ENCODE peak calls at places on chromosomes 1 and 21, in four cellular contexts. One of them, this sample, is unnamed.

GRCh38 chr1:77489910-77490309 is 192.5 kb downstream of the ZZZ3 start:
- DNase-seq in cardiac fibroblast: peak
- DNase-seq in CD8-positive, alpha-beta T cell: no peak
- DNase-seq in pancreas: no peak
- DNase-seq in this sample: no peak

GRCh38 chr1:58358311-58358710 is 188.2 kb downstream of the OMA1 start:
- DNase-seq in pancreas: no peak
- DNase-seq in CD8-positive, alpha-beta T cell: no peak
- DNase-seq in cardiac fibroblast: peak
- DNase-seq in this sample: peak

GRCh38 chr1:53508056-53508990 is 49.1 kb downstream of the DMRTB1 start:
- DNase-seq in cardiac fibroblast: no peak
- DNase-seq in pancreas: no peak
- DNase-seq in CD8-positive, alpha-beta T cell: no peak
- DNase-seq in this sample: no peak

GRCh38 chr1:166485620-166486019 is 318.8 kb upstream of the FAM78B start:
- DNase-seq in cardiac fibroblast: no peak
- DNase-seq in CD8-positive, alpha-beta T cell: no peak
- DNase-seq in pancreas: no peak
- DNase-seq in this sample: no peak

GRCh38 chr21:15204140-15204774 is 139.5 kb upstream of the NRIP1 start:
- DNase-seq in cardiac fibroblast: no peak
- DNase-seq in pancreas: no peak
- DNase-seq in CD8-positive, alpha-beta T cell: no peak
- DNase-seq in this sample: no peak

GRCh38 chr1:99397029-99397428 is 132.7 kb downstream of the PLPPR4 start:
- DNase-seq in cardiac fibroblast: peak
- DNase-seq in pancreas: no peak
- DNase-seq in CD8-positive, alpha-beta T cell: no peak
- DNase-seq in this sample: no peak

GRCh38 chr1:184945034-184945433 is 29.3 kb downstream of the NIBAN1 start:
- DNase-seq in pancreas: no peak
- DNase-seq in CD8-positive, alpha-beta T cell: no peak
- DNase-seq in cardiac fibroblast: peak
- DNase-seq in this sample: no peak

GRCh38 chr1:21378705-21379494 is 61.0 kb upstream of the NBPF3 start:
- DNase-seq in CD8-positive, alpha-beta T cell: no peak
- DNase-seq in cardiac fibroblast: no peak
- DNase-seq in pancreas: no peak
- DNase-seq in this sample: peak

GRCh38 chr1:111402083-111402482 is 25.5 kb downstream of the OVGP1 start:
- DNase-seq in cardiac fibroblast: no peak
- DNase-seq in CD8-positive, alpha-beta T cell: no peak
- DNase-seq in pancreas: no peak
- DNase-seq in this sample: no peak

GRCh38 chr1:18141661-18142060 is 34.1 kb downstream of the IGSF21 start:
- DNase-seq in CD8-positive, alpha-beta T cell: no peak
- DNase-seq in cardiac fibroblast: no peak
- DNase-seq in pancreas: no peak
- DNase-seq in this sample: no peak

GRCh38 chr1:64006276-64007051 is 197.0 kb upstream of the UBE2U start:
- DNase-seq in CD8-positive, alpha-beta T cell: no peak
- DNase-seq in cardiac fibroblast: peak
- DNase-seq in pancreas: peak
- DNase-seq in this sample: peak

GRCh38 chr1:50368179-50369007 is 54.9 kb downstream of the DMRTA2 start:
- DNase-seq in pancreas: peak
- DNase-seq in cardiac fibroblast: peak
- DNase-seq in CD8-positive, alpha-beta T cell: peak
- DNase-seq in this sample: no peak

GRCh38 chr1:47699492-47700220 is 261.8 kb downstream of the FOXD2 start:
- DNase-seq in pancreas: no peak
- DNase-seq in cardiac fibroblast: peak
- DNase-seq in CD8-positive, alpha-beta T cell: no peak
- DNase-seq in this sample: no peak

GRCh38 chr1:116877369-116877768 is 32.3 kb upstream of the PTGFRN start:
- DNase-seq in CD8-positive, alpha-beta T cell: no peak
- DNase-seq in cardiac fibroblast: peak
- DNase-seq in pancreas: no peak
- DNase-seq in this sample: no peak

GRCh38 chr1:152884966-152885624 is 7.0 kb downstream of the SMCP start:
- DNase-seq in cardiac fibroblast: no peak
- DNase-seq in CD8-positive, alpha-beta T cell: no peak
- DNase-seq in pancreas: no peak
- DNase-seq in this sample: no peak

GRCh38 chr1:115977481-115978258 is 1.4 kb downstream of the SLC22A15 start:
- DNase-seq in pancreas: no peak
- DNase-seq in cardiac fibroblast: peak
- DNase-seq in CD8-positive, alpha-beta T cell: no peak
- DNase-seq in this sample: peak

GRCh38 chr1:202283379-202283844 is 58.3 kb downstream of the UBE2T start:
- DNase-seq in CD8-positive, alpha-beta T cell: no peak
- DNase-seq in pancreas: no peak
- DNase-seq in cardiac fibroblast: peak
- DNase-seq in this sample: peak

GRCh38 chr21:35622612-35623011 is 437.7 kb downstream of the SETD4 start:
- DNase-seq in cardiac fibroblast: no peak
- DNase-seq in pancreas: no peak
- DNase-seq in CD8-positive, alpha-beta T cell: no peak
- DNase-seq in this sample: no peak

GRCh38 chr1:114286179-114286578 is 132.5 kb upstream of the SYT6 start:
- DNase-seq in cardiac fibroblast: peak
- DNase-seq in pancreas: no peak
- DNase-seq in CD8-positive, alpha-beta T cell: no peak
- DNase-seq in this sample: no peak

GRCh38 chr1:206979379-206980043 is 9.3 kb upstream of the FCAMR start:
- DNase-seq in cardiac fibroblast: peak
- DNase-seq in pancreas: no peak
- DNase-seq in CD8-positive, alpha-beta T cell: no peak
- DNase-seq in this sample: no peak

GRCh38 chr1:79478160-79478559 is 471.6 kb upstream of the ADGRL4 start:
- DNase-seq in pancreas: no peak
- DNase-seq in CD8-positive, alpha-beta T cell: no peak
- DNase-seq in cardiac fibroblast: no peak
- DNase-seq in this sample: no peak

GRCh38 chr1:39540504-39541031 is 36.0 kb downstream of the PABPC4 start:
- DNase-seq in CD8-positive, alpha-beta T cell: no peak
- DNase-seq in pancreas: no peak
- DNase-seq in cardiac fibroblast: peak
- DNase-seq in this sample: no peak

GRCh38 chr1:67350783-67351182 is 43.1 kb downstream of the IL12RB2 start:
- DNase-seq in cardiac fibroblast: no peak
- DNase-seq in pancreas: no peak
- DNase-seq in CD8-positive, alpha-beta T cell: no peak
- DNase-seq in this sample: no peak

GRCh38 chr21:31447477-31447876 is 103.4 kb upstream of the TIAM1 start:
- DNase-seq in pancreas: no peak
- DNase-seq in cardiac fibroblast: peak
- DNase-seq in CD8-positive, alpha-beta T cell: no peak
- DNase-seq in this sample: no peak

GRCh38 chr1:178192686-178193085 is 98.8 kb downstream of the RASAL2 start:
- DNase-seq in CD8-positive, alpha-beta T cell: no peak
- DNase-seq in pancreas: peak
- DNase-seq in cardiac fibroblast: peak
- DNase-seq in this sample: peak

GRCh38 chr1:201648911-201649775 is 110.2 kb downstream of the NAV1 start:
- DNase-seq in pancreas: peak
- DNase-seq in CD8-positive, alpha-beta T cell: no peak
- DNase-seq in cardiac fibroblast: peak
- DNase-seq in this sample: no peak

GRCh38 chr1:208410409-208410808 is 166.2 kb upstream of the PLXNA2 start:
- DNase-seq in CD8-positive, alpha-beta T cell: no peak
- DNase-seq in pancreas: no peak
- DNase-seq in cardiac fibroblast: no peak
- DNase-seq in this sample: no peak

GRCh38 chr1:207965602-207966387 is 54.9 kb upstream of the CD34 start:
- DNase-seq in pancreas: no peak
- DNase-seq in CD8-positive, alpha-beta T cell: no peak
- DNase-seq in cardiac fibroblast: no peak
- DNase-seq in this sample: no peak

GRCh38 chr1:27682351-27682944 is 10.5 kb upstream of the IFI6 start:
- DNase-seq in CD8-positive, alpha-beta T cell: no peak
- DNase-seq in cardiac fibroblast: no peak
- DNase-seq in pancreas: no peak
- DNase-seq in this sample: no peak

GRCh38 chr1:154479764-154480421 is 22.1 kb upstream of the TDRD10 start:
- DNase-seq in cardiac fibroblast: peak
- DNase-seq in pancreas: peak
- DNase-seq in CD8-positive, alpha-beta T cell: peak
- DNase-seq in this sample: peak

GRCh38 chr1:91798241-91798648 is 87.7 kb downstream of the TGFBR3 start:
- DNase-seq in cardiac fibroblast: peak
- DNase-seq in pancreas: no peak
- DNase-seq in CD8-positive, alpha-beta T cell: no peak
- DNase-seq in this sample: no peak

GRCh38 chr1:202158810-202159533 is 1.4 kb downstream of the PTPN7 start:
- DNase-seq in cardiac fibroblast: no peak
- DNase-seq in CD8-positive, alpha-beta T cell: no peak
- DNase-seq in pancreas: no peak
- DNase-seq in this sample: no peak

GRCh38 chr1:99645199-99645598 is 714 bp upstream of the PALMD start:
- DNase-seq in CD8-positive, alpha-beta T cell: no peak
- DNase-seq in cardiac fibroblast: peak
- DNase-seq in pancreas: no peak
- DNase-seq in this sample: no peak

GRCh38 chr1:196372896-196373536 is 235.2 kb downstream of the KCNT2 start:
- DNase-seq in cardiac fibroblast: peak
- DNase-seq in pancreas: no peak
- DNase-seq in CD8-positive, alpha-beta T cell: no peak
- DNase-seq in this sample: no peak

GRCh38 chr1:61753998-61754508 is 11.8 kb downstream of the PATJ start:
- DNase-seq in pancreas: no peak
- DNase-seq in CD8-positive, alpha-beta T cell: no peak
- DNase-seq in cardiac fibroblast: no peak
- DNase-seq in this sample: no peak

GRCh38 chr1:226407199-226407496 is 745 bp downstream of the PARP1 start:
- DNase-seq in CD8-positive, alpha-beta T cell: no peak
- DNase-seq in cardiac fibroblast: no peak
- DNase-seq in pancreas: no peak
- DNase-seq in this sample: no peak

GRCh38 chr1:37478890-37479254 is 4.5 kb downstream of the ZC3H12A start:
- DNase-seq in cardiac fibroblast: peak
- DNase-seq in pancreas: no peak
- DNase-seq in CD8-positive, alpha-beta T cell: peak
- DNase-seq in this sample: no peak

GRCh38 chr1:37476460-37477197 is 2.2 kb downstream of the ZC3H12A start:
- DNase-seq in CD8-positive, alpha-beta T cell: no peak
- DNase-seq in cardiac fibroblast: peak
- DNase-seq in pancreas: peak
- DNase-seq in this sample: peak

GRCh38 chr1:37478451-37478871 is 4.1 kb downstream of the ZC3H12A start:
- DNase-seq in cardiac fibroblast: peak
- DNase-seq in CD8-positive, alpha-beta T cell: no peak
- DNase-seq in pancreas: no peak
- DNase-seq in this sample: no peak

GRCh38 chr1:37477198-37477931 is 3.0 kb downstream of the ZC3H12A start:
- DNase-seq in cardiac fibroblast: peak
- DNase-seq in CD8-positive, alpha-beta T cell: peak
- DNase-seq in pancreas: peak
- DNase-seq in this sample: peak

DNA sequence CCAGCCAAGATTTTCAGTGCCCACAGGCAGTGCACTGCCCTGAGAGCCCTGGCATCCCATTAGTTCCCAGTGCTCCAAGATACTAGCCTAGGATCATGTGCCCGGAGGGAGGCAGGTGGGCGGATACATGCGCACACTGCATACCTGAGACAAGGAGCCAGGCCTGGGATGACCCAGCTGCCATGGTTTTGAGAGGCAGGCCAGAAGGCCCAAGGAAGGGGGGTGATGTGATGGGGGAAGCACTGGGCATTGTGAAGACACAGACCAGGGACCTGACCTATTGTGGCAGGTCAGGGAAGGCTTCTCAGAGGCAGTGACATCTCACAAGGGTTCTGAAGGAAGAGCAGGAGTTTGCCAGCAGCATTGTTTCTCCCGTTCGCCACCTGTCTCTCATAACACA is 3.6 kb downstream of the ZC3H12A start:
- DNase-seq in pancreas: no peak
- DNase-seq in CD8-positive, alpha-beta T cell: no peak
- DNase-seq in cardiac fibroblast: no peak
- DNase-seq in this sample: no peak
- H3K4me3 ChIP-seq in pancreas: peak
- H3K4me3 ChIP-seq in CD8-positive, alpha-beta T cell: peak
- H3K4me3 ChIP-seq in cardiac fibroblast: peak
- H3K4me3 ChIP-seq in this sample: peak

DNA sequence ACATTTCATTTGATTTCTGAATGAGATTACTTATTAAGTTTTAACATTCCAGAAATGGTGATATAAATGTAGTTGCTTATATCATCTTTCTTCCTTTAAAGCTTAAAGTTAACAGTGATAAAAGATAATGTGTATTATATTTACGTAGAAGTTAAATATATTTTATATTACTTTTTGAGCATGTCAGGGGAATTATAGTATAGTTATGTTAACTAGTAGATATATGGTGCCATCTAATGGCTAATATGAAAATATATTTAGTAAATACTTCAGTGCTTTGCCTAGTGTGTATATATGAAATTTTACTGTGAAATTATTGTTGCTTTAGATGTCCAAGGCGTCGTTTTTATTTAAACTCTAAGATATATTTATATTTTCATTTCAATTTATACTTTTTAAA is 51.5 kb downstream of the SYT14 start:
- DNase-seq in pancreas: no peak
- DNase-seq in CD8-positive, alpha-beta T cell: no peak
- DNase-seq in cardiac fibroblast: peak
- DNase-seq in this sample: no peak
- TF ChIP-seq CTCF in pancreas: no peak
- TF ChIP-seq CTCF in CD8-positive, alpha-beta T cell: no peak
- TF ChIP-seq CTCF in cardiac fibroblast: peak
- TF ChIP-seq CTCF in this sample: no peak

DNA sequence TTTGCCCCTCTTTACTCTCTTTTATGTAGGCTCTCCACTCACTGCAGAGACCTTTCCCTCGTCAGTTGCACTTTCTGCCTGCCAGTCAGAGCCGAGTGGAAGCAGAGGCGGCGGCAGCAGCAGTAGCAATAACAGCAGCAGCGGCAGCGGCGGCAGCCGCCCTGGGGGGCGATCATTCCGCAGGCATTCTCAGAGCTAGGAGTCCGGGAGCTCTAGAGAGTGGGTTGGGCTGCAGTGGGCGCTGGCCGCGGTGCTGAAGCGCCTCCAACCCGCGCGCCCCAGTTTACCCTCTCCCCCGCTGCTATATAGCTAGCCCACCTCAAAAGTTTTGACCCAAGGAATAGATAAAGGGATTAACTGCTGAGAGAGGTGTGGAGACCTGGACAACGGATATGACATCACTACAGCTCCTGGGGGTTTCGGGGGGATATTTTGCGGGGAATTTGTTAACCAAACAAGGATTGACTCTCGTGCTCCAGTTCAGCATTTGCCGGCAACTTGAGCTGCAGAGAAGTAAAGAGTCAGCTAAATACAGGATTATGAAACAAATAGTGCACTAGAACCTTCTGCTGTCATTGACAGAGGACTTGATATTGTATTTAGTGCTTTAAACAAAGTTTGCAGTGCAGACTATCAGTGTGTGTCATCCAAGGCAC is at the start of gene OLFM3:
- DNase-seq in cardiac fibroblast: no peak
- DNase-seq in pancreas: no peak
- DNase-seq in CD8-positive, alpha-beta T cell: no peak
- DNase-seq in this sample: no peak
- H3K4me3 ChIP-seq in cardiac fibroblast: no peak
- H3K4me3 ChIP-seq in pancreas: no peak
- H3K4me3 ChIP-seq in CD8-positive, alpha-beta T cell: no peak
- H3K4me3 ChIP-seq in this sample: no peak

GRCh38 chr1:86753700-86754099 is 49.3 kb downstream of the SH3GLB1 start:
- DNase-seq in CD8-positive, alpha-beta T cell: no peak
- DNase-seq in pancreas: no peak
- DNase-seq in cardiac fibroblast: no peak
- DNase-seq in this sample: no peak
- TF ChIP-seq CTCF in CD8-positive, alpha-beta T cell: no peak
- TF ChIP-seq CTCF in pancreas: no peak
- TF ChIP-seq CTCF in cardiac fibroblast: no peak
- TF ChIP-seq CTCF in this sample: peak